ENCODE peak calls at places on chromosomes 7 and 10, in four cellular contexts. One of them, this sample, is unnamed.

GRCh38 chr7:112022128-112022527 is 184.1 kb downstream of the DOCK4 start:
- DNase-seq in IMR-90: peak
- DNase-seq in endothelial cell: no peak
- DNase-seq in cardiac muscle cell: no peak
- DNase-seq in this sample: no peak

GRCh38 chr7:129886184-129886817 is 66.5 kb downstream of the UBE2H start:
- DNase-seq in IMR-90: no peak
- DNase-seq in endothelial cell: no peak
- DNase-seq in cardiac muscle cell: no peak
- DNase-seq in this sample: no peak

GRCh38 chr7:107810626-107811025 is 7.6 kb upstream of the SLC26A3 start:
- DNase-seq in IMR-90: no peak
- DNase-seq in endothelial cell: no peak
- DNase-seq in cardiac muscle cell: no peak
- DNase-seq in this sample: no peak

GRCh38 chr10:35016009-35016408 is 74.1 kb downstream of the CUL2 start:
- DNase-seq in IMR-90: no peak
- DNase-seq in endothelial cell: no peak
- DNase-seq in cardiac muscle cell: no peak
- DNase-seq in this sample: no peak

GRCh38 chr7:17625038-17625437 is 315.3 kb downstream of the SNX13 start:
- DNase-seq in IMR-90: peak
- DNase-seq in endothelial cell: no peak
- DNase-seq in cardiac muscle cell: peak
- DNase-seq in this sample: no peak

GRCh38 chr10:77821551-77821950 is 105.0 kb downstream of the DLG5 start:
- DNase-seq in IMR-90: no peak
- DNase-seq in endothelial cell: no peak
- DNase-seq in cardiac muscle cell: no peak
- DNase-seq in this sample: no peak

GRCh38 chr7:90459888-90460287 is 9.6 kb upstream of the PTTG1IP2 start:
- DNase-seq in IMR-90: peak
- DNase-seq in endothelial cell: no peak
- DNase-seq in cardiac muscle cell: peak
- DNase-seq in this sample: no peak

GRCh38 chr7:126411821-126412383 is 840.8 kb downstream of the GRM8 start:
- DNase-seq in IMR-90: no peak
- DNase-seq in endothelial cell: no peak
- DNase-seq in cardiac muscle cell: no peak
- DNase-seq in this sample: no peak

GRCh38 chr10:101029520-101030309 is 1.2 kb downstream of the PDZD7 start:
- DNase-seq in IMR-90: no peak
- DNase-seq in endothelial cell: peak
- DNase-seq in cardiac muscle cell: no peak
- DNase-seq in this sample: peak

GRCh38 chr10:110008518-110009339 is 945 bp downstream of the ADD3 start:
- DNase-seq in IMR-90: no peak
- DNase-seq in endothelial cell: peak
- DNase-seq in cardiac muscle cell: peak
- DNase-seq in this sample: no peak

GRCh38 chr7:157500171-157500960 is 163.6 kb downstream of the DNAJB6 start:
- DNase-seq in IMR-90: no peak
- DNase-seq in endothelial cell: no peak
- DNase-seq in cardiac muscle cell: no peak
- DNase-seq in this sample: no peak

GRCh38 chr10:6920072-6921019 is 340.3 kb upstream of the PRKCQ start:
- DNase-seq in IMR-90: peak
- DNase-seq in endothelial cell: peak
- DNase-seq in cardiac muscle cell: peak
- DNase-seq in this sample: peak

GRCh38 chr10:1420663-1421362 is 316.5 kb downstream of the ADARB2 start:
- DNase-seq in IMR-90: no peak
- DNase-seq in endothelial cell: peak
- DNase-seq in cardiac muscle cell: no peak
- DNase-seq in this sample: peak

GRCh38 chr10:93376372-93377296 is 105.5 kb downstream of the MYOF start:
- DNase-seq in IMR-90: peak
- DNase-seq in endothelial cell: peak
- DNase-seq in cardiac muscle cell: peak
- DNase-seq in this sample: no peak

GRCh38 chr10:71084061-71084817 is 128.1 kb upstream of the UNC5B start:
- DNase-seq in IMR-90: no peak
- DNase-seq in endothelial cell: no peak
- DNase-seq in cardiac muscle cell: no peak
- DNase-seq in this sample: no peak

GRCh38 chr7:78019457-78020130 is 221.0 kb downstream of the PHTF2 start:
- DNase-seq in IMR-90: peak
- DNase-seq in endothelial cell: peak
- DNase-seq in cardiac muscle cell: peak
- DNase-seq in this sample: peak

GRCh38 chr10:23051855-23052309 is 43.5 kb upstream of the MSRB2 start:
- DNase-seq in IMR-90: no peak
- DNase-seq in endothelial cell: no peak
- DNase-seq in cardiac muscle cell: no peak
- DNase-seq in this sample: no peak

GRCh38 chr10:6095810-6096209 is 7.0 kb downstream of the RBM17 start:
- DNase-seq in IMR-90: no peak
- DNase-seq in endothelial cell: no peak
- DNase-seq in cardiac muscle cell: no peak
- DNase-seq in this sample: no peak

GRCh38 chr7:138900040-138900828 is 81.0 kb downstream of the KIAA1549 start:
- DNase-seq in IMR-90: peak
- DNase-seq in endothelial cell: no peak
- DNase-seq in cardiac muscle cell: peak
- DNase-seq in this sample: no peak

GRCh38 chr10:77636286-77636966 is 1.2 kb downstream of the KCNMA1 start:
- DNase-seq in IMR-90: no peak
- DNase-seq in endothelial cell: no peak
- DNase-seq in cardiac muscle cell: no peak
- DNase-seq in this sample: peak

GRCh38 chr10:97291357-97292096 is 910 bp downstream of the ARHGAP19 start:
- DNase-seq in IMR-90: no peak
- DNase-seq in endothelial cell: no peak
- DNase-seq in cardiac muscle cell: no peak
- DNase-seq in this sample: no peak

GRCh38 chr7:26410156-26410555 is 118.5 kb downstream of the SNX10 start:
- DNase-seq in IMR-90: no peak
- DNase-seq in endothelial cell: no peak
- DNase-seq in cardiac muscle cell: no peak
- DNase-seq in this sample: peak

GRCh38 chr10:8183241-8183704 is 128.8 kb downstream of the GATA3 start:
- DNase-seq in IMR-90: no peak
- DNase-seq in endothelial cell: no peak
- DNase-seq in cardiac muscle cell: peak
- DNase-seq in this sample: no peak

GRCh38 chr7:25753837-25754236 is 398.2 kb upstream of the NFE2L3 start:
- DNase-seq in IMR-90: no peak
- DNase-seq in endothelial cell: no peak
- DNase-seq in cardiac muscle cell: no peak
- DNase-seq in this sample: no peak

GRCh38 chr10:93287775-93288174 is 194.4 kb downstream of the MYOF start:
- DNase-seq in IMR-90: no peak
- DNase-seq in endothelial cell: no peak
- DNase-seq in cardiac muscle cell: no peak
- DNase-seq in this sample: no peak

GRCh38 chr10:104819731-104820130 is 178.6 kb downstream of the SORCS3 start:
- DNase-seq in IMR-90: no peak
- DNase-seq in endothelial cell: no peak
- DNase-seq in cardiac muscle cell: no peak
- DNase-seq in this sample: no peak

GRCh38 chr7:151081170-151082101 is 827 bp upstream of the FASTK start:
- DNase-seq in IMR-90: no peak
- DNase-seq in endothelial cell: no peak
- DNase-seq in cardiac muscle cell: peak
- DNase-seq in this sample: peak

GRCh38 chr7:150381096-150381495 is 2.0 kb downstream of the ZNF775 start:
- DNase-seq in IMR-90: no peak
- DNase-seq in endothelial cell: no peak
- DNase-seq in cardiac muscle cell: no peak
- DNase-seq in this sample: no peak

GRCh38 chr7:34991938-34992840 is 45.1 kb downstream of the DPY19L1 start:
- DNase-seq in IMR-90: peak
- DNase-seq in endothelial cell: no peak
- DNase-seq in cardiac muscle cell: peak
- DNase-seq in this sample: no peak

GRCh38 chr10:124450010-124450782 is at the start of gene NKX1-2:
- DNase-seq in IMR-90: no peak
- DNase-seq in endothelial cell: peak
- DNase-seq in cardiac muscle cell: no peak
- DNase-seq in this sample: peak

GRCh38 chr7:33900501-33900900 is 4.8 kb upstream of the BMPER start:
- DNase-seq in IMR-90: peak
- DNase-seq in endothelial cell: no peak
- DNase-seq in cardiac muscle cell: no peak
- DNase-seq in this sample: no peak

GRCh38 chr10:83089335-83089734 is 1050.0 kb upstream of the GHITM start:
- DNase-seq in IMR-90: no peak
- DNase-seq in endothelial cell: no peak
- DNase-seq in cardiac muscle cell: no peak
- DNase-seq in this sample: no peak

GRCh38 chr7:93719546-93719945 is 145.0 kb upstream of the CALCR start:
- DNase-seq in IMR-90: peak
- DNase-seq in endothelial cell: no peak
- DNase-seq in cardiac muscle cell: peak
- DNase-seq in this sample: no peak

GRCh38 chr7:131369354-131369753 is 41.7 kb downstream of the MKLN1 start:
- DNase-seq in IMR-90: no peak
- DNase-seq in endothelial cell: no peak
- DNase-seq in cardiac muscle cell: peak
- DNase-seq in this sample: no peak

GRCh38 chr10:21363087-21363752 is 162.3 kb downstream of the SKIDA1 start:
- DNase-seq in IMR-90: no peak
- DNase-seq in endothelial cell: no peak
- DNase-seq in cardiac muscle cell: no peak
- DNase-seq in this sample: no peak

GRCh38 chr7:20146461-20146860 is 70.7 kb downstream of the MACC1 start:
- DNase-seq in IMR-90: peak
- DNase-seq in endothelial cell: no peak
- DNase-seq in cardiac muscle cell: peak
- DNase-seq in this sample: no peak

GRCh38 chr7:37095122-37095521 is 353.5 kb downstream of the ELMO1 start:
- DNase-seq in IMR-90: no peak
- DNase-seq in endothelial cell: no peak
- DNase-seq in cardiac muscle cell: no peak
- DNase-seq in this sample: no peak

GRCh38 chr7:13262929-13263530 is 575.6 kb downstream of the ARL4A start:
- DNase-seq in IMR-90: peak
- DNase-seq in endothelial cell: no peak
- DNase-seq in cardiac muscle cell: peak
- DNase-seq in this sample: no peak

GRCh38 chr10:79070611-79071534 is 2.1 kb downstream of the ZMIZ1 start:
- DNase-seq in IMR-90: peak
- DNase-seq in endothelial cell: peak
- DNase-seq in cardiac muscle cell: peak
- DNase-seq in this sample: peak

GRCh38 chr10:3451516-3452185 is 279.1 kb upstream of the PITRM1 start:
- DNase-seq in IMR-90: no peak
- DNase-seq in endothelial cell: no peak
- DNase-seq in cardiac muscle cell: no peak
- DNase-seq in this sample: no peak

GRCh38 chr10:3455385-3456334 is 283.1 kb upstream of the PITRM1 start:
- DNase-seq in IMR-90: peak
- DNase-seq in endothelial cell: peak
- DNase-seq in cardiac muscle cell: peak
- DNase-seq in this sample: no peak

GRCh38 chr10:3452683-3453388 is 280.3 kb upstream of the PITRM1 start:
- DNase-seq in IMR-90: peak
- DNase-seq in endothelial cell: no peak
- DNase-seq in cardiac muscle cell: peak
- DNase-seq in this sample: no peak

DNA sequence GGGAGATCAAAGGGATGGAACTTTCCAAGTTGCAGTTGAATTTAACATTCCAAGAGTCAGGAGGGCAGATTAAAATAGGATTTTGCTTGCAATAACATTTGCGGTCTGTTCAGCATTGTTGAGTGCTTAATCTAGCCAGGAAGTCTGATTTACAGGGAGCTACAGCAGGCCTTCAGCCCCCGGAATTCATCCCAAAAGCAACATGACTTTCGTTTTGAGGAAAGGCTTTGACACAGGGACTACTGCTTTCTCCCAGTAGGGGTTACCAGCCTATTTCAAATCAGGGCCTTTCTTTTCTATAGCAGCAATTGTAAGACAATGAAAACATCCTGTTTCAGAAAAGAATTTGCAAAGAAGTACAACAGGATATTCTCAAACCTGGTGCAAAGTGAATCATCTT is 279.7 kb upstream of the PITRM1 start:
- DNase-seq in IMR-90: peak
- DNase-seq in endothelial cell: no peak
- DNase-seq in cardiac muscle cell: peak
- DNase-seq in this sample: no peak
- TF ChIP-seq CTCF in IMR-90: peak
- TF ChIP-seq CTCF in endothelial cell: peak
- TF ChIP-seq CTCF in cardiac muscle cell: peak
- TF ChIP-seq CTCF in this sample: no peak

GRCh38 chr10:46542567-46543323 is 13.7 kb downstream of the GPRIN2 start:
- DNase-seq in IMR-90: no peak
- DNase-seq in endothelial cell: no peak
- DNase-seq in cardiac muscle cell: no peak
- DNase-seq in this sample: peak
- TF ChIP-seq CTCF in IMR-90: no peak
- TF ChIP-seq CTCF in endothelial cell: no peak
- TF ChIP-seq CTCF in cardiac muscle cell: no peak
- TF ChIP-seq CTCF in this sample: no peak

GRCh38 chr7:134724606-134725005 is 54.8 kb upstream of the CALD1 start:
- DNase-seq in IMR-90: peak
- DNase-seq in endothelial cell: peak
- DNase-seq in cardiac muscle cell: peak
- DNase-seq in this sample: no peak
- TF ChIP-seq CTCF in IMR-90: peak
- TF ChIP-seq CTCF in endothelial cell: peak
- TF ChIP-seq CTCF in cardiac muscle cell: peak
- TF ChIP-seq CTCF in this sample: no peak

GRCh38 chr10:102782698-102783540 is 39.2 kb downstream of the WBP1L start:
- DNase-seq in IMR-90: peak
- DNase-seq in endothelial cell: no peak
- DNase-seq in cardiac muscle cell: peak
- DNase-seq in this sample: no peak
- TF ChIP-seq CTCF in IMR-90: no peak
- TF ChIP-seq CTCF in endothelial cell: no peak
- TF ChIP-seq CTCF in cardiac muscle cell: no peak
- TF ChIP-seq CTCF in this sample: no peak

GRCh38 chr10:12717981-12718707 is 283.4 kb downstream of the CCDC3 start:
- DNase-seq in IMR-90: peak
- DNase-seq in endothelial cell: no peak
- DNase-seq in cardiac muscle cell: peak
- DNase-seq in this sample: no peak
- TF ChIP-seq CTCF in IMR-90: peak
- TF ChIP-seq CTCF in endothelial cell: no peak
- TF ChIP-seq CTCF in cardiac muscle cell: peak
- TF ChIP-seq CTCF in this sample: no peak

GRCh38 chr7:42014625-42015412 is 222.2 kb downstream of the GLI3 start:
- DNase-seq in IMR-90: peak
- DNase-seq in endothelial cell: peak
- DNase-seq in cardiac muscle cell: peak
- DNase-seq in this sample: peak
- TF ChIP-seq CTCF in IMR-90: peak
- TF ChIP-seq CTCF in endothelial cell: peak
- TF ChIP-seq CTCF in cardiac muscle cell: peak
- TF ChIP-seq CTCF in this sample: peak